ENCODE peak calls at places on chromosomes 7 and 10, in ten cellular contexts. One of them, this sample, is unnamed.

GRCh38 chr7:98211221-98211675 is at the start of gene BHLHA15:
- DNase-seq in left ventricle myocardium inferior: no peak
- DNase-seq in transverse colon: peak; percentile 81
- DNase-seq in Peyer's patch: peak; percentile 83
- DNase-seq in keratinocyte: no peak
- DNase-seq in CD8-positive, alpha-beta T cell: no peak
- DNase-seq in cardiac muscle cell: no peak
- DNase-seq in sigmoid colon: peak; percentile 56
- DNase-seq in tibial artery: peak; percentile 17
- DNase-seq in esophagus squamous epithelium: no peak
- DNase-seq in this sample: peak; percentile 52

GRCh38 chr10:93290661-93291354 is 191.3 kb downstream of the MYOF start:
- DNase-seq in left ventricle myocardium inferior: no peak
- DNase-seq in transverse colon: no peak
- DNase-seq in Peyer's patch: no peak
- DNase-seq in keratinocyte: no peak
- DNase-seq in CD8-positive, alpha-beta T cell: no peak
- DNase-seq in cardiac muscle cell: no peak
- DNase-seq in sigmoid colon: no peak
- DNase-seq in tibial artery: no peak
- DNase-seq in esophagus squamous epithelium: no peak
- DNase-seq in this sample: no peak

GRCh38 chr10:110774069-110775021 is 97.4 kb upstream of the PDCD4 start:
- DNase-seq in left ventricle myocardium inferior: no peak
- DNase-seq in transverse colon: no peak
- DNase-seq in Peyer's patch: no peak
- DNase-seq in keratinocyte: peak; percentile 69
- DNase-seq in CD8-positive, alpha-beta T cell: peak; percentile 19
- DNase-seq in cardiac muscle cell: peak; percentile 55
- DNase-seq in sigmoid colon: no peak
- DNase-seq in tibial artery: no peak
- DNase-seq in esophagus squamous epithelium: no peak
- DNase-seq in this sample: peak; percentile 86

GRCh38 chr7:100400656-100401055 is 27.4 kb downstream of the PILRA start:
- DNase-seq in left ventricle myocardium inferior: no peak
- DNase-seq in transverse colon: no peak
- DNase-seq in Peyer's patch: no peak
- DNase-seq in keratinocyte: no peak
- DNase-seq in CD8-positive, alpha-beta T cell: no peak
- DNase-seq in cardiac muscle cell: no peak
- DNase-seq in sigmoid colon: no peak
- DNase-seq in tibial artery: no peak
- DNase-seq in esophagus squamous epithelium: no peak
- DNase-seq in this sample: no peak

GRCh38 chr10:33116293-33116697 is 158.3 kb upstream of the ITGB1 start:
- DNase-seq in left ventricle myocardium inferior: no peak
- DNase-seq in transverse colon: no peak
- DNase-seq in Peyer's patch: no peak
- DNase-seq in keratinocyte: no peak
- DNase-seq in CD8-positive, alpha-beta T cell: peak; percentile 59
- DNase-seq in cardiac muscle cell: peak; percentile 88
- DNase-seq in sigmoid colon: no peak
- DNase-seq in tibial artery: peak; percentile 38
- DNase-seq in esophagus squamous epithelium: no peak
- DNase-seq in this sample: no peak

GRCh38 chr7:38398725-38399321 is 125.4 kb upstream of the TARP start:
- DNase-seq in left ventricle myocardium inferior: peak; percentile 45
- DNase-seq in transverse colon: peak; percentile 39
- DNase-seq in Peyer's patch: peak; percentile 74
- DNase-seq in keratinocyte: no peak
- DNase-seq in CD8-positive, alpha-beta T cell: peak; percentile 58
- DNase-seq in cardiac muscle cell: peak; percentile 66
- DNase-seq in sigmoid colon: no peak
- DNase-seq in tibial artery: peak; percentile 33
- DNase-seq in esophagus squamous epithelium: no peak
- DNase-seq in this sample: no peak

GRCh38 chr10:78327778-78328591 is 294.3 kb downstream of the RPS24 start:
- DNase-seq in left ventricle myocardium inferior: no peak
- DNase-seq in transverse colon: no peak
- DNase-seq in Peyer's patch: peak; percentile 23
- DNase-seq in keratinocyte: no peak
- DNase-seq in CD8-positive, alpha-beta T cell: no peak
- DNase-seq in cardiac muscle cell: no peak
- DNase-seq in sigmoid colon: no peak
- DNase-seq in tibial artery: no peak
- DNase-seq in esophagus squamous epithelium: no peak
- DNase-seq in this sample: no peak

GRCh38 chr7:28855538-28856217 is 102.5 kb downstream of the TRIL start:
- DNase-seq in left ventricle myocardium inferior: no peak
- DNase-seq in transverse colon: no peak
- DNase-seq in Peyer's patch: no peak
- DNase-seq in keratinocyte: peak; percentile 81
- DNase-seq in CD8-positive, alpha-beta T cell: no peak
- DNase-seq in cardiac muscle cell: peak; percentile 72
- DNase-seq in sigmoid colon: no peak
- DNase-seq in tibial artery: no peak
- DNase-seq in esophagus squamous epithelium: no peak
- DNase-seq in this sample: no peak

GRCh38 chr10:130477360-130477759 is 341.2 kb downstream of the GLRX3 start:
- DNase-seq in left ventricle myocardium inferior: no peak
- DNase-seq in transverse colon: no peak
- DNase-seq in Peyer's patch: no peak
- DNase-seq in keratinocyte: no peak
- DNase-seq in CD8-positive, alpha-beta T cell: no peak
- DNase-seq in cardiac muscle cell: no peak
- DNase-seq in sigmoid colon: no peak
- DNase-seq in tibial artery: no peak
- DNase-seq in esophagus squamous epithelium: no peak
- DNase-seq in this sample: no peak

GRCh38 chr7:148650232-148650858 is 48.4 kb upstream of the CUL1 start:
- DNase-seq in left ventricle myocardium inferior: no peak
- DNase-seq in transverse colon: no peak
- DNase-seq in Peyer's patch: no peak
- DNase-seq in keratinocyte: no peak
- DNase-seq in CD8-positive, alpha-beta T cell: no peak
- DNase-seq in cardiac muscle cell: peak; percentile 62
- DNase-seq in sigmoid colon: no peak
- DNase-seq in tibial artery: no peak
- DNase-seq in esophagus squamous epithelium: no peak
- DNase-seq in this sample: no peak

GRCh38 chr7:31488562-31489203 is 25.2 kb upstream of the ITPRID1 start:
- DNase-seq in left ventricle myocardium inferior: peak; percentile 18
- DNase-seq in transverse colon: peak; percentile 56
- DNase-seq in Peyer's patch: peak; percentile 68
- DNase-seq in keratinocyte: no peak
- DNase-seq in CD8-positive, alpha-beta T cell: no peak
- DNase-seq in cardiac muscle cell: peak; percentile 46
- DNase-seq in sigmoid colon: no peak
- DNase-seq in tibial artery: peak; percentile 30
- DNase-seq in esophagus squamous epithelium: no peak
- DNase-seq in this sample: peak; percentile 73

GRCh38 chr7:96823274-96823673 is 113.6 kb upstream of the SEM1 start:
- DNase-seq in left ventricle myocardium inferior: no peak
- DNase-seq in transverse colon: no peak
- DNase-seq in Peyer's patch: no peak
- DNase-seq in keratinocyte: peak; percentile 48
- DNase-seq in CD8-positive, alpha-beta T cell: no peak
- DNase-seq in cardiac muscle cell: peak; percentile 2
- DNase-seq in sigmoid colon: no peak
- DNase-seq in tibial artery: no peak
- DNase-seq in esophagus squamous epithelium: no peak
- DNase-seq in this sample: no peak

GRCh38 chr7:88278881-88279280 is 27.8 kb downstream of the STEAP4 start:
- DNase-seq in left ventricle myocardium inferior: no peak
- DNase-seq in transverse colon: no peak
- DNase-seq in Peyer's patch: no peak
- DNase-seq in keratinocyte: no peak
- DNase-seq in CD8-positive, alpha-beta T cell: no peak
- DNase-seq in cardiac muscle cell: peak; percentile 65
- DNase-seq in sigmoid colon: no peak
- DNase-seq in tibial artery: no peak
- DNase-seq in esophagus squamous epithelium: no peak
- DNase-seq in this sample: no peak

GRCh38 chr10:104297697-104298660 is 29.0 kb downstream of the GSTO2 start:
- DNase-seq in left ventricle myocardium inferior: peak; percentile 26
- DNase-seq in transverse colon: no peak
- DNase-seq in Peyer's patch: no peak
- DNase-seq in keratinocyte: no peak
- DNase-seq in CD8-positive, alpha-beta T cell: peak; percentile 33
- DNase-seq in cardiac muscle cell: peak; percentile 59
- DNase-seq in sigmoid colon: no peak
- DNase-seq in tibial artery: no peak
- DNase-seq in esophagus squamous epithelium: no peak
- DNase-seq in this sample: no peak

GRCh38 chr7:138092486-138093028 is 16.3 kb downstream of the AKR1D1 start:
- DNase-seq in left ventricle myocardium inferior: no peak
- DNase-seq in transverse colon: no peak
- DNase-seq in Peyer's patch: no peak
- DNase-seq in keratinocyte: no peak
- DNase-seq in CD8-positive, alpha-beta T cell: no peak
- DNase-seq in cardiac muscle cell: no peak
- DNase-seq in sigmoid colon: no peak
- DNase-seq in tibial artery: no peak
- DNase-seq in esophagus squamous epithelium: no peak
- DNase-seq in this sample: no peak

GRCh38 chr7:82975811-82976468 is 186.7 kb downstream of the PCLO start:
- DNase-seq in left ventricle myocardium inferior: no peak
- DNase-seq in transverse colon: no peak
- DNase-seq in Peyer's patch: no peak
- DNase-seq in keratinocyte: no peak
- DNase-seq in CD8-positive, alpha-beta T cell: no peak
- DNase-seq in cardiac muscle cell: no peak
- DNase-seq in sigmoid colon: no peak
- DNase-seq in tibial artery: no peak
- DNase-seq in esophagus squamous epithelium: no peak
- DNase-seq in this sample: no peak

GRCh38 chr7:72307566-72307965 is 104.6 kb downstream of the CALN1 start:
- DNase-seq in left ventricle myocardium inferior: no peak
- DNase-seq in transverse colon: no peak
- DNase-seq in Peyer's patch: no peak
- DNase-seq in keratinocyte: no peak
- DNase-seq in CD8-positive, alpha-beta T cell: no peak
- DNase-seq in cardiac muscle cell: no peak
- DNase-seq in sigmoid colon: no peak
- DNase-seq in tibial artery: no peak
- DNase-seq in esophagus squamous epithelium: no peak
- DNase-seq in this sample: no peak

GRCh38 chr7:66958708-66959350 is 36.6 kb downstream of the SBDS start:
- DNase-seq in left ventricle myocardium inferior: no peak
- DNase-seq in transverse colon: peak; percentile 41
- DNase-seq in Peyer's patch: no peak
- DNase-seq in keratinocyte: no peak
- DNase-seq in CD8-positive, alpha-beta T cell: no peak
- DNase-seq in cardiac muscle cell: no peak
- DNase-seq in sigmoid colon: no peak
- DNase-seq in tibial artery: no peak
- DNase-seq in esophagus squamous epithelium: no peak
- DNase-seq in this sample: no peak

GRCh38 chr7:26292768-26293560 is 1.3 kb downstream of the SNX10 start:
- DNase-seq in left ventricle myocardium inferior: no peak
- DNase-seq in transverse colon: peak; percentile 9
- DNase-seq in Peyer's patch: no peak
- DNase-seq in keratinocyte: no peak
- DNase-seq in CD8-positive, alpha-beta T cell: no peak
- DNase-seq in cardiac muscle cell: no peak
- DNase-seq in sigmoid colon: no peak
- DNase-seq in tibial artery: no peak
- DNase-seq in esophagus squamous epithelium: no peak
- DNase-seq in this sample: no peak

GRCh38 chr10:11134411-11134810 is 116.7 kb downstream of the CELF2 start:
- DNase-seq in left ventricle myocardium inferior: no peak
- DNase-seq in transverse colon: no peak
- DNase-seq in Peyer's patch: no peak
- DNase-seq in keratinocyte: no peak
- DNase-seq in CD8-positive, alpha-beta T cell: no peak
- DNase-seq in cardiac muscle cell: no peak
- DNase-seq in sigmoid colon: no peak
- DNase-seq in tibial artery: no peak
- DNase-seq in esophagus squamous epithelium: no peak
- DNase-seq in this sample: no peak
- H3K27me3 ChIP-seq in left ventricle myocardium inferior: no peaks in the 10 kb centered on the region
- H3K27me3 ChIP-seq in transverse colon: no peaks in the 10 kb centered on the region
- H3K27me3 ChIP-seq in Peyer's patch: no peaks in the 10 kb centered on the region
- H3K27me3 ChIP-seq in keratinocyte: no peaks in the 10 kb centered on the region
- H3K27me3 ChIP-seq in CD8-positive, alpha-beta T cell: no peaks in the 10 kb centered on the region
- H3K27me3 ChIP-seq in cardiac muscle cell: no peaks in the 10 kb centered on the region
- H3K27me3 ChIP-seq in sigmoid colon: no peaks in the 10 kb centered on the region
- H3K27me3 ChIP-seq in tibial artery: no peaks in the 10 kb centered on the region
- H3K27me3 ChIP-seq in esophagus squamous epithelium: no peaks in the 10 kb centered on the region
- H3K27me3 ChIP-seq in this sample: no peaks in the 10 kb centered on the region

GRCh38 chr7:128862571-128863432 is at the start of gene ATP6V1F:
- DNase-seq in left ventricle myocardium inferior: peak; percentile 98
- DNase-seq in transverse colon: peak; percentile 99
- DNase-seq in Peyer's patch: peak; percentile 99
- DNase-seq in keratinocyte: peak; percentile 87
- DNase-seq in CD8-positive, alpha-beta T cell: peak; percentile 99
- DNase-seq in cardiac muscle cell: peak; percentile 98
- DNase-seq in sigmoid colon: peak; percentile 99
- DNase-seq in tibial artery: peak; percentile 97
- DNase-seq in esophagus squamous epithelium: peak; percentile 91
- DNase-seq in this sample: peak; percentile 99
- TF ChIP-seq CTCF in left ventricle myocardium inferior: no peak
- TF ChIP-seq CTCF in transverse colon: no peak
- TF ChIP-seq CTCF in Peyer's patch: peak; percentile 26
- TF ChIP-seq CTCF in keratinocyte: no peak
- TF ChIP-seq CTCF in CD8-positive, alpha-beta T cell: no peak
- TF ChIP-seq CTCF in cardiac muscle cell: no peak
- TF ChIP-seq CTCF in sigmoid colon: no peak
- TF ChIP-seq CTCF in tibial artery: no peak
- TF ChIP-seq CTCF in esophagus squamous epithelium: peak; percentile 10
- TF ChIP-seq CTCF in this sample: peak; percentile 1

DNA sequence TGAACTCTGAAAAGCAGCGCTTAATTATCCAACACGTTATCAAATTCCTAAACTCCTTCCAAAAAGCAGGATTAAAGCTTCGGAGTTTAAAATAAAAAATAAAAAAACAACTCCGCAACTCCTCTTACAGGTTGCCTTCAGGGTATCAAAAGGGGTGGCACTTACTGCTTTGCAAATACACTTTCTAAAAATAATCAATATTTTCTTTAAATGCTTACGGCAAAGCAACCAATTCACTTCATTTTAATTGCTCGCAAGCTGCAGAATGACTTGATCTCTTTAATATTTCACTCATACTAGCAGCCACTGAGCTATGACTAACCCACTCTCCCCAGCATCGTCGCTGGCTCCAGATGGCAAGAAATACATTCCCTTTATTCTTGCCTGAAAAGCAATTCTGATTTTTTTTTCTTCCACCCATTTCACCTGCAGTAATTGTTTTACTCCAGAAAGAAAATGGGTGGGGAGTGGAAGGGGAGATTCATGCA is 54.4 kb upstream of the FHIP2A start:
- DNase-seq in left ventricle myocardium inferior: no peak
- DNase-seq in transverse colon: no peak
- DNase-seq in Peyer's patch: no peak
- DNase-seq in keratinocyte: no peak
- DNase-seq in CD8-positive, alpha-beta T cell: no peak
- DNase-seq in cardiac muscle cell: peak; percentile 36
- DNase-seq in sigmoid colon: no peak
- DNase-seq in tibial artery: no peak
- DNase-seq in esophagus squamous epithelium: no peak
- DNase-seq in this sample: no peak
- H3K4me3 ChIP-seq in left ventricle myocardium inferior: peak overlapping the region; percentile 85
- H3K4me3 ChIP-seq in transverse colon: peak overlapping the region; percentile 72
- H3K4me3 ChIP-seq in Peyer's patch: peak overlapping the region; percentile 63
- H3K4me3 ChIP-seq in keratinocyte: peak overlapping the region; percentile 77
- H3K4me3 ChIP-seq in CD8-positive, alpha-beta T cell: peak overlapping the region; percentile 36
- H3K4me3 ChIP-seq in cardiac muscle cell: peak overlapping the region; percentile 85
- H3K4me3 ChIP-seq in sigmoid colon: peak overlapping the region; percentile 42
- H3K4me3 ChIP-seq in tibial artery: peak overlapping the region; percentile 53
- H3K4me3 ChIP-seq in esophagus squamous epithelium: peak overlapping the region; percentile 78
- H3K4me3 ChIP-seq in this sample: no peak overlapping the region

GRCh38 chr7:155514296-155514695 is 32.1 kb downstream of the CNPY1 start:
- DNase-seq in left ventricle myocardium inferior: no peak
- DNase-seq in transverse colon: no peak
- DNase-seq in Peyer's patch: no peak
- DNase-seq in keratinocyte: no peak
- DNase-seq in CD8-positive, alpha-beta T cell: no peak
- DNase-seq in cardiac muscle cell: no peak
- DNase-seq in sigmoid colon: no peak
- DNase-seq in tibial artery: no peak
- DNase-seq in esophagus squamous epithelium: no peak
- DNase-seq in this sample: no peak
- H3K27me3 ChIP-seq in left ventricle myocardium inferior: peaks cover 100% of the 10 kb centered on the region
- H3K27me3 ChIP-seq in transverse colon: peaks cover 98% of the 10 kb centered on the region
- H3K27me3 ChIP-seq in Peyer's patch: peaks cover 12% of the 10 kb centered on the region
- H3K27me3 ChIP-seq in keratinocyte: peaks cover 44% of the 10 kb centered on the region
- H3K27me3 ChIP-seq in CD8-positive, alpha-beta T cell: peaks cover 14% of the 10 kb centered on the region
- H3K27me3 ChIP-seq in cardiac muscle cell: peaks cover 100% of the 10 kb centered on the region
- H3K27me3 ChIP-seq in sigmoid colon: peaks cover 66% of the 10 kb centered on the region
- H3K27me3 ChIP-seq in tibial artery: peaks cover 78% of the 10 kb centered on the region
- H3K27me3 ChIP-seq in esophagus squamous epithelium: peaks cover 100% of the 10 kb centered on the region
- H3K27me3 ChIP-seq in this sample: peaks cover 1% of the 10 kb centered on the region